ENCODE peak calls at places on chromosomes 7 and 10, in eight cellular contexts. G is PC-3, F is fibroblast of villous mesenchyme, R is transverse colon, W is mesothelial cell of epicardium, M is fibroblast of the conjunctiva, T is heart left ventricle, J is GM03348. Q is an unnamed sample.

GRCh38 chr10:35059486-35059885 is 30.7 kb downstream of the CUL2 start:
- DNase-seq in G (no peak), F (no peak), R (no peak), W (no peak), M (no peak), T (no peak), J (no peak), Q (no peak)

GRCh38 chr7:156892086-156892800 is 740 bp downstream of the LMBR1 start:
- DNase-seq in G (peak), F (no peak), R (peak), W (peak), M (no peak), T (peak), J (peak), Q (peak)

GRCh38 chr10:128781636-128782035 is 655.4 kb upstream of the MKI67 start:
- DNase-seq in G (no peak), F (no peak), R (no peak), W (no peak), M (no peak), T (no peak), J (no peak), Q (no peak)

GRCh38 chr7:44322631-44323363 is 2.6 kb downstream of the CAMK2B start:
- DNase-seq in G (no peak), F (no peak), R (no peak), W (no peak), M (no peak), T (peak), J (no peak), Q (peak)

GRCh38 chr7:56105508-56105907 is 768 bp downstream of the CHCHD2 start:
- DNase-seq in G (peak), F (peak), R (peak), W (no peak), M (peak), T (peak), J (no peak), Q (peak)

GRCh38 chr10:119669975-119670640 is 18.9 kb downstream of the BAG3 start:
- DNase-seq in G (no peak), F (no peak), R (no peak), W (no peak), M (no peak), T (no peak), J (no peak), Q (no peak)

GRCh38 chr10:71899665-71900412 is 48.8 kb upstream of the PSAP start:
- DNase-seq in G (no peak), F (no peak), R (no peak), W (no peak), M (no peak), T (no peak), J (no peak), Q (peak)

GRCh38 chr10:90111671-90112070 is 410.3 kb downstream of the KIF20B start:
- DNase-seq in G (peak), F (no peak), R (no peak), W (no peak), M (no peak), T (no peak), J (no peak), Q (no peak)

GRCh38 chr7:128217030-128217805 is 23.9 kb upstream of the LEP start:
- DNase-seq in G (peak), F (peak), R (no peak), W (no peak), M (peak), T (no peak), J (peak), Q (peak)

GRCh38 chr10:63429280-63429679 is 36.5 kb downstream of the JMJD1C start:
- DNase-seq in G (peak), F (peak), R (no peak), W (no peak), M (peak), T (no peak), J (peak), Q (peak)

GRCh38 chr10:86614853-86615252 is 39.5 kb upstream of the OPN4 start:
- DNase-seq in G (no peak), F (no peak), R (no peak), W (no peak), M (no peak), T (no peak), J (no peak), Q (no peak)

GRCh38 chr10:95388072-95388471 is 97.3 kb upstream of the PDLIM1 start:
- DNase-seq in G (no peak), F (no peak), R (no peak), W (no peak), M (no peak), T (no peak), J (no peak), Q (no peak)

GRCh38 chr7:139494835-139495568 is 11.5 kb upstream of the KLRG2 start:
- DNase-seq in G (no peak), F (no peak), R (no peak), W (no peak), M (no peak), T (no peak), J (no peak), Q (no peak)

GRCh38 chr7:36285276-36285675 is 104.4 kb upstream of the ANLN start:
- DNase-seq in G (no peak), F (no peak), R (no peak), W (no peak), M (no peak), T (no peak), J (no peak), Q (no peak)

GRCh38 chr7:123738356-123738755 is 10.4 kb downstream of the WASL start:
- DNase-seq in G (no peak), F (no peak), R (no peak), W (no peak), M (no peak), T (no peak), J (no peak), Q (no peak)

GRCh38 chr7:22445140-22445722 is 54.8 kb downstream of the STEAP1B start:
- DNase-seq in G (no peak), F (peak), R (peak), W (no peak), M (no peak), T (peak), J (no peak), Q (peak)

GRCh38 chr7:136857573-136857972 is 10.9 kb upstream of the CHRM2 start:
- DNase-seq in G (peak), F (peak), R (no peak), W (no peak), M (no peak), T (no peak), J (peak), Q (peak)

GRCh38 chr7:73700070-73700423 is 16.6 kb downstream of the BUD23 start:
- DNase-seq in G (no peak), F (no peak), R (no peak), W (no peak), M (no peak), T (peak), J (no peak), Q (no peak)

GRCh38 chr7:26690135-26690534 is 174.3 kb downstream of the SKAP2 start:
- DNase-seq in G (no peak), F (no peak), R (no peak), W (no peak), M (no peak), T (no peak), J (no peak), Q (no peak)

GRCh38 chr10:105188737-105189463 is 547.8 kb downstream of the SORCS3 start:
- DNase-seq in G (peak), F (no peak), R (no peak), W (no peak), M (no peak), T (no peak), J (no peak), Q (peak)

GRCh38 chr10:53314856-53315255 is 542.3 kb upstream of the MBL2 start:
- DNase-seq in G (peak), F (peak), R (no peak), W (no peak), M (peak), T (no peak), J (peak), Q (peak)

GRCh38 chr10:128061306-128062300 is 64.6 kb downstream of the MKI67 start:
- DNase-seq in G (no peak), F (no peak), R (no peak), W (no peak), M (no peak), T (no peak), J (no peak), Q (no peak)

GRCh38 chr7:129376778-129377700 is 57.2 kb upstream of the STRIP2 start:
- DNase-seq in G (peak), F (peak), R (no peak), W (no peak), M (peak), T (no peak), J (peak), Q (no peak)

GRCh38 chr7:31997423-31997822 is 72.8 kb downstream of the PDE1C start:
- DNase-seq in G (no peak), F (no peak), R (no peak), W (no peak), M (no peak), T (no peak), J (no peak), Q (no peak)

GRCh38 chr7:105839271-105839670 is 37.1 kb downstream of the ATXN7L1 start:
- DNase-seq in G (no peak), F (no peak), R (no peak), W (no peak), M (no peak), T (no peak), J (no peak), Q (no peak)

GRCh38 chr10:72322030-72322279 is 32.8 kb downstream of the DNAJB12 start:
- DNase-seq in G (peak), F (no peak), R (no peak), W (no peak), M (no peak), T (no peak), J (no peak), Q (no peak)

GRCh38 chr7:74365320-74366022 is 76.3 kb downstream of the CLIP2 start:
- DNase-seq in G (peak), F (peak), R (peak), W (no peak), M (no peak), T (no peak), J (peak), Q (peak)

GRCh38 chr10:70889291-70889690 is 926 bp upstream of the PCBD1 start:
- DNase-seq in G (peak), F (peak), R (no peak), W (no peak), M (no peak), T (no peak), J (no peak), Q (no peak)

GRCh38 chr10:125482108-125482507 is 200.9 kb downstream of the TEX36 start:
- DNase-seq in G (no peak), F (peak), R (no peak), W (no peak), M (no peak), T (no peak), J (no peak), Q (no peak)

GRCh38 chr7:87882538-87882937 is 6.2 kb downstream of the DBF4 start:
- DNase-seq in G (no peak), F (no peak), R (no peak), W (no peak), M (no peak), T (no peak), J (no peak), Q (no peak)

GRCh38 chr10:63348210-63348850 is 117.4 kb downstream of the JMJD1C start:
- DNase-seq in G (no peak), F (peak), R (no peak), W (no peak), M (no peak), T (no peak), J (peak), Q (no peak)

GRCh38 chr10:130141460-130141859 is 5.3 kb downstream of the GLRX3 start:
- DNase-seq in G (no peak), F (peak), R (no peak), W (no peak), M (no peak), T (no peak), J (no peak), Q (no peak)

GRCh38 chr10:59019603-59020002 is 156.8 kb upstream of the PHYHIPL start:
- DNase-seq in G (no peak), F (peak), R (no peak), W (no peak), M (no peak), T (no peak), J (peak), Q (peak)

GRCh38 chr7:26168458-26169023 is 16.5 kb downstream of the NFE2L3 start:
- DNase-seq in G (no peak), F (no peak), R (no peak), W (no peak), M (no peak), T (no peak), J (no peak), Q (no peak)

GRCh38 chr7:5422324-5423271 is 1.0 kb downstream of the TNRC18 start:
- DNase-seq in G (peak), F (peak), R (no peak), W (peak), M (no peak), T (no peak), J (peak), Q (peak)